ENCODE peak calls at places on chromosome 15, in nine cellular contexts. One of them, this sample, is unnamed.

GRCh38 chr15:79640206-79640605 is 208.1 kb downstream of the MINAR1 start:
- DNase-seq in tibial artery: no peak
- DNase-seq in GM23248: peak; percentile 92
- DNase-seq in adrenal gland: peak; percentile 26
- DNase-seq in PC-3: peak; percentile 88
- DNase-seq in A673: peak; percentile 9
- DNase-seq in mesendoderm: peak; percentile 70
- DNase-seq in brain microvascular endothelial cell: peak; percentile 85
- DNase-seq in AG04450: peak; percentile 38
- DNase-seq in this sample: no peak

GRCh38 chr15:52438047-52438446 is 90.6 kb downstream of the MYO5A start:
- DNase-seq in tibial artery: peak; percentile 32
- DNase-seq in GM23248: no peak
- DNase-seq in AG04450: no peak
- DNase-seq in PC-3: peak; percentile 64
- DNase-seq in mesendoderm: no peak
- DNase-seq in brain microvascular endothelial cell: no peak
- DNase-seq in A673: no peak
- DNase-seq in adrenal gland: no peak
- DNase-seq in this sample: no peak

GRCh38 chr15:99568548-99569352 is 3.0 kb downstream of the MEF2A start:
- DNase-seq in brain microvascular endothelial cell: peak; percentile 35
- DNase-seq in adrenal gland: no peak
- DNase-seq in mesendoderm: peak; percentile 54
- DNase-seq in GM23248: peak; percentile 76
- DNase-seq in tibial artery: no peak
- DNase-seq in PC-3: no peak
- DNase-seq in A673: no peak
- DNase-seq in AG04450: no peak
- DNase-seq in this sample: no peak

GRCh38 chr15:66229790-66230460 is 23.6 kb downstream of the MEGF11 start:
- DNase-seq in PC-3: no peak
- DNase-seq in tibial artery: no peak
- DNase-seq in adrenal gland: no peak
- DNase-seq in A673: no peak
- DNase-seq in mesendoderm: no peak
- DNase-seq in GM23248: no peak
- DNase-seq in brain microvascular endothelial cell: no peak
- DNase-seq in AG04450: no peak
- DNase-seq in this sample: no peak

GRCh38 chr15:58616171-58616570 is 133.3 kb downstream of the ADAM10 start:
- DNase-seq in AG04450: no peak
- DNase-seq in mesendoderm: no peak
- DNase-seq in brain microvascular endothelial cell: no peak
- DNase-seq in A673: no peak
- DNase-seq in adrenal gland: no peak
- DNase-seq in GM23248: no peak
- DNase-seq in tibial artery: no peak
- DNase-seq in PC-3: no peak
- DNase-seq in this sample: no peak

GRCh38 chr15:32908135-32908801 is 190.5 kb downstream of the GREM1 start:
- DNase-seq in A673: no peak
- DNase-seq in PC-3: no peak
- DNase-seq in GM23248: no peak
- DNase-seq in tibial artery: no peak
- DNase-seq in brain microvascular endothelial cell: peak; percentile 78
- DNase-seq in AG04450: peak; percentile 23
- DNase-seq in mesendoderm: no peak
- DNase-seq in adrenal gland: no peak
- DNase-seq in this sample: no peak

GRCh38 chr15:90840954-90841353 is 27.4 kb upstream of the FURIN start:
- DNase-seq in brain microvascular endothelial cell: no peak
- DNase-seq in mesendoderm: no peak
- DNase-seq in GM23248: no peak
- DNase-seq in AG04450: no peak
- DNase-seq in PC-3: no peak
- DNase-seq in A673: no peak
- DNase-seq in tibial artery: no peak
- DNase-seq in adrenal gland: no peak
- DNase-seq in this sample: no peak

GRCh38 chr15:39391230-39391629 is 189.6 kb upstream of the THBS1 start:
- DNase-seq in PC-3: peak; percentile 41
- DNase-seq in mesendoderm: no peak
- DNase-seq in brain microvascular endothelial cell: no peak
- DNase-seq in GM23248: peak; percentile 35
- DNase-seq in adrenal gland: peak; percentile 38
- DNase-seq in AG04450: no peak
- DNase-seq in A673: no peak
- DNase-seq in tibial artery: no peak
- DNase-seq in this sample: no peak

GRCh38 chr15:93037341-93038063 is 51.5 kb downstream of the RGMA start:
- DNase-seq in brain microvascular endothelial cell: peak; percentile 25
- DNase-seq in GM23248: peak; percentile 55
- DNase-seq in adrenal gland: no peak
- DNase-seq in tibial artery: peak; percentile 63
- DNase-seq in AG04450: no peak
- DNase-seq in PC-3: no peak
- DNase-seq in mesendoderm: no peak
- DNase-seq in A673: no peak
- DNase-seq in this sample: no peak

GRCh38 chr15:67843571-67844387 is 3.9 kb upstream of the RNU6-1 start:
- DNase-seq in AG04450: no peak
- DNase-seq in adrenal gland: peak; percentile 56
- DNase-seq in PC-3: no peak
- DNase-seq in GM23248: no peak
- DNase-seq in tibial artery: no peak
- DNase-seq in brain microvascular endothelial cell: no peak
- DNase-seq in mesendoderm: peak; percentile 93
- DNase-seq in A673: no peak
- DNase-seq in this sample: no peak

GRCh38 chr15:69223083-69223813 is 62.8 kb downstream of the GLCE start:
- DNase-seq in adrenal gland: no peak
- DNase-seq in AG04450: no peak
- DNase-seq in tibial artery: no peak
- DNase-seq in brain microvascular endothelial cell: no peak
- DNase-seq in PC-3: no peak
- DNase-seq in GM23248: no peak
- DNase-seq in mesendoderm: no peak
- DNase-seq in A673: no peak
- DNase-seq in this sample: no peak

GRCh38 chr15:77144028-77144427 is 73.1 kb upstream of the TSPAN3 start:
- DNase-seq in mesendoderm: peak; percentile 42
- DNase-seq in A673: no peak
- DNase-seq in PC-3: no peak
- DNase-seq in AG04450: no peak
- DNase-seq in GM23248: peak; percentile 71
- DNase-seq in tibial artery: no peak
- DNase-seq in adrenal gland: no peak
- DNase-seq in brain microvascular endothelial cell: peak; percentile 64
- DNase-seq in this sample: no peak

GRCh38 chr15:65085990-65086679 is 9.6 kb downstream of the KBTBD13 start:
- DNase-seq in mesendoderm: peak; percentile 78
- DNase-seq in adrenal gland: peak; percentile 51
- DNase-seq in PC-3: peak; percentile 55
- DNase-seq in AG04450: no peak
- DNase-seq in brain microvascular endothelial cell: peak; percentile 15
- DNase-seq in GM23248: peak; percentile 50
- DNase-seq in A673: no peak
- DNase-seq in tibial artery: no peak
- DNase-seq in this sample: no peak

GRCh38 chr15:33194704-33195261 is at the start of gene FMN1:
- DNase-seq in mesendoderm: peak; percentile 98
- DNase-seq in brain microvascular endothelial cell: peak; percentile 95
- DNase-seq in tibial artery: peak; percentile 91
- DNase-seq in A673: peak; percentile 90
- DNase-seq in AG04450: peak; percentile 68
- DNase-seq in adrenal gland: peak; percentile 93
- DNase-seq in PC-3: no peak
- DNase-seq in GM23248: peak; percentile 97
- DNase-seq in this sample: peak; percentile 50

GRCh38 chr15:63884953-63885352 is 51.2 kb upstream of the HERC1 start:
- DNase-seq in mesendoderm: no peak
- DNase-seq in tibial artery: no peak
- DNase-seq in brain microvascular endothelial cell: no peak
- DNase-seq in GM23248: no peak
- DNase-seq in AG04450: no peak
- DNase-seq in adrenal gland: no peak
- DNase-seq in A673: no peak
- DNase-seq in PC-3: no peak
- DNase-seq in this sample: no peak
- H3K27ac ChIP-seq in mesendoderm: no peak overlapping the region
- H3K27ac ChIP-seq in tibial artery: no peak overlapping the region
- H3K27ac ChIP-seq in brain microvascular endothelial cell: no peak overlapping the region
- H3K27ac ChIP-seq in GM23248: no peak overlapping the region
- H3K27ac ChIP-seq in AG04450: no peak overlapping the region
- H3K27ac ChIP-seq in adrenal gland: no peak overlapping the region
- H3K27ac ChIP-seq in A673: no peak overlapping the region
- H3K27ac ChIP-seq in PC-3: no peak overlapping the region
- H3K27ac ChIP-seq in this sample: no peak overlapping the region

GRCh38 chr15:101070502-101071273 is 151.5 kb downstream of the LRRK1 start:
- DNase-seq in PC-3: peak; percentile 55
- DNase-seq in tibial artery: no peak
- DNase-seq in AG04450: peak; percentile 30
- DNase-seq in GM23248: peak; percentile 90
- DNase-seq in mesendoderm: no peak
- DNase-seq in adrenal gland: peak; percentile 32
- DNase-seq in A673: peak; percentile 73
- DNase-seq in brain microvascular endothelial cell: peak; percentile 51
- DNase-seq in this sample: peak; percentile 39

GRCh38 chr15:101068523-101068960 is 149.4 kb downstream of the LRRK1 start:
- DNase-seq in adrenal gland: no peak
- DNase-seq in brain microvascular endothelial cell: no peak
- DNase-seq in AG04450: no peak
- DNase-seq in GM23248: no peak
- DNase-seq in A673: no peak
- DNase-seq in mesendoderm: no peak
- DNase-seq in PC-3: no peak
- DNase-seq in tibial artery: no peak
- DNase-seq in this sample: no peak

GRCh38 chr15:101071651-101072050 is 152.5 kb downstream of the LRRK1 start:
- DNase-seq in AG04450: no peak
- DNase-seq in A673: no peak
- DNase-seq in adrenal gland: no peak
- DNase-seq in mesendoderm: no peak
- DNase-seq in PC-3: no peak
- DNase-seq in tibial artery: no peak
- DNase-seq in brain microvascular endothelial cell: no peak
- DNase-seq in GM23248: no peak
- DNase-seq in this sample: no peak

GRCh38 chr15:101068961-101069734 is 150.0 kb downstream of the LRRK1 start:
- DNase-seq in mesendoderm: peak; percentile 98
- DNase-seq in tibial artery: no peak
- DNase-seq in PC-3: no peak
- DNase-seq in GM23248: peak; percentile 16
- DNase-seq in brain microvascular endothelial cell: no peak
- DNase-seq in adrenal gland: no peak
- DNase-seq in AG04450: no peak
- DNase-seq in A673: no peak
- DNase-seq in this sample: no peak

DNA sequence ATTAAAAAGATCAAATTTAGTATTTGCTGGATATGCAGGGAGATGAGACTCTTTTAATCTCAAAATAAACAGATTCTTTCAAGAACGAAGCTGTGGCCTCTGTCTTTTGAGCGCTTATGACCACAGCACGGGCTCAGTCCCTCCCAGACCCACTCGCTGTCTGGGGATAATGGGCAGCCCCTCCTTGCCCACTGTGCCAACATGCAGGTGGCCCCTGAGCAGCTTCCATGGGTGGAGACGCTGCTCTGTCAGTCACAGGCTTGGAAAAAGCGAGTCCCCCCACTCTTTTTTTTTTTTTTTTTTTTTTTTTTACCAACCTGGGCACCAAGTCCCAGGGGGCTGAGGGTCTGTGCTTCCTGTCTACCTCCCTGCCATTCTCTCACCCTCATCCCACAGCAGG is 150.9 kb downstream of the LRRK1 start:
- DNase-seq in adrenal gland: no peak
- DNase-seq in PC-3: no peak
- DNase-seq in GM23248: no peak
- DNase-seq in tibial artery: no peak
- DNase-seq in mesendoderm: no peak
- DNase-seq in A673: no peak
- DNase-seq in brain microvascular endothelial cell: no peak
- DNase-seq in AG04450: no peak
- DNase-seq in this sample: no peak
- H3K27ac ChIP-seq in adrenal gland: no peak overlapping the region
- H3K27ac ChIP-seq in PC-3: peak overlapping the region; percentile 53
- H3K27ac ChIP-seq in GM23248: peak overlapping the region; percentile 92
- H3K27ac ChIP-seq in tibial artery: peak overlapping the region; percentile 25
- H3K27ac ChIP-seq in mesendoderm: peak overlapping the region; percentile 33
- H3K27ac ChIP-seq in A673: peak overlapping the region; percentile 52
- H3K27ac ChIP-seq in brain microvascular endothelial cell: peak overlapping the region; percentile 85
- H3K27ac ChIP-seq in AG04450: peak overlapping the region; percentile 92
- H3K27ac ChIP-seq in this sample: peak overlapping the region; percentile 83

GRCh38 chr15:73965094-73965729 is 26.9 kb downstream of the STOML1 start:
- DNase-seq in mesendoderm: peak; percentile 68
- DNase-seq in PC-3: no peak
- DNase-seq in brain microvascular endothelial cell: no peak
- DNase-seq in adrenal gland: no peak
- DNase-seq in GM23248: peak; percentile 27
- DNase-seq in AG04450: no peak
- DNase-seq in tibial artery: no peak
- DNase-seq in A673: no peak
- DNase-seq in this sample: no peak

GRCh38 chr15:73968461-73968860 is 23.6 kb downstream of the STOML1 start:
- DNase-seq in mesendoderm: no peak
- DNase-seq in tibial artery: no peak
- DNase-seq in GM23248: no peak
- DNase-seq in A673: no peak
- DNase-seq in brain microvascular endothelial cell: no peak
- DNase-seq in AG04450: no peak
- DNase-seq in adrenal gland: no peak
- DNase-seq in PC-3: no peak
- DNase-seq in this sample: no peak

GRCh38 chr15:73965730-73966103 is 26.4 kb downstream of the STOML1 start:
- DNase-seq in A673: no peak
- DNase-seq in PC-3: peak; percentile 49
- DNase-seq in tibial artery: no peak
- DNase-seq in brain microvascular endothelial cell: no peak
- DNase-seq in adrenal gland: no peak
- DNase-seq in GM23248: peak; percentile 74
- DNase-seq in mesendoderm: no peak
- DNase-seq in AG04450: no peak
- DNase-seq in this sample: no peak

GRCh38 chr15:73962409-73962808 is 29.7 kb downstream of the STOML1 start:
- DNase-seq in GM23248: peak; percentile 60
- DNase-seq in mesendoderm: no peak
- DNase-seq in adrenal gland: no peak
- DNase-seq in A673: no peak
- DNase-seq in AG04450: no peak
- DNase-seq in brain microvascular endothelial cell: no peak
- DNase-seq in tibial artery: no peak
- DNase-seq in PC-3: no peak
- DNase-seq in this sample: no peak

GRCh38 chr15:73964736-73965093 is 27.4 kb downstream of the STOML1 start:
- DNase-seq in PC-3: peak; percentile 79
- DNase-seq in adrenal gland: peak; percentile 91
- DNase-seq in GM23248: peak; percentile 77
- DNase-seq in mesendoderm: peak; percentile 95
- DNase-seq in tibial artery: peak; percentile 92
- DNase-seq in A673: peak; percentile 87
- DNase-seq in brain microvascular endothelial cell: peak; percentile 76
- DNase-seq in AG04450: peak; percentile 29
- DNase-seq in this sample: no peak
- H3K27ac ChIP-seq in PC-3: peak overlapping the region; percentile 53
- H3K27ac ChIP-seq in adrenal gland: no peak overlapping the region
- H3K27ac ChIP-seq in GM23248: no peak overlapping the region
- H3K27ac ChIP-seq in mesendoderm: no peak overlapping the region
- H3K27ac ChIP-seq in tibial artery: no peak overlapping the region
- H3K27ac ChIP-seq in A673: no peak overlapping the region
- H3K27ac ChIP-seq in brain microvascular endothelial cell: no peak overlapping the region
- H3K27ac ChIP-seq in AG04450: no peak overlapping the region
- H3K27ac ChIP-seq in this sample: no peak overlapping the region

GRCh38 chr15:22786868-22787698 is 639 bp downstream of the NIPA1 start:
- DNase-seq in adrenal gland: peak; percentile 33
- DNase-seq in PC-3: peak; percentile 40
- DNase-seq in A673: peak; percentile 39
- DNase-seq in brain microvascular endothelial cell: no peak
- DNase-seq in AG04450: no peak
- DNase-seq in mesendoderm: peak; percentile 59
- DNase-seq in tibial artery: no peak
- DNase-seq in GM23248: peak; percentile 54
- DNase-seq in this sample: no peak
- H3K27ac ChIP-seq in adrenal gland: no peak overlapping the region
- H3K27ac ChIP-seq in PC-3: peak overlapping the region; percentile 30
- H3K27ac ChIP-seq in A673: peak overlapping the region; percentile 53
- H3K27ac ChIP-seq in brain microvascular endothelial cell: no peak overlapping the region
- H3K27ac ChIP-seq in AG04450: no peak overlapping the region
- H3K27ac ChIP-seq in mesendoderm: peak overlapping the region; percentile 84
- H3K27ac ChIP-seq in tibial artery: peak overlapping the region; percentile 89
- H3K27ac ChIP-seq in GM23248: no peak overlapping the region
- H3K27ac ChIP-seq in this sample: peak overlapping the region; percentile 89

This sample was measured in epithelial cell of prostate.